ENCODE peak calls at places on chromosome 13, in five cellular contexts. A is activated naive CD8-positive, alpha-beta T cell treated with anti-CD3 and anti-CD28 coated beads, Interleukin-2, amount 10 ng/mL, durations not matched to agents 7 days and 5 days; B is HTR-8/SVneo; Z is activated CD4-positive, alpha-beta T cell treated with anti-CD3 and anti-CD28 coated beads, Interleukin-2, amount 50 U/mL, for 1 hour; X is NCI-H1092 treated with DMSO at 0.1 percent for 48 hours. J is an unnamed sample.

GRCh38 chr13:75876371-75877050 is 240.4 kb downstream of the LMO7 start:
- DNase-seq in A (peak), B (peak), Z (peak), X (peak), J (peak)

GRCh38 chr13:43116242-43116641 is 92.9 kb downstream of the DNAJC15 start:
- DNase-seq in A (no peak), B (no peak), Z (no peak), X (no peak), J (no peak)

GRCh38 chr13:94210826-94211225 is 268.7 kb downstream of the DCT start:
- DNase-seq in A (no peak), B (no peak), Z (no peak), X (no peak), J (no peak)

GRCh38 chr13:33363328-33363727 is 77.8 kb upstream of the STARD13 start:
- DNase-seq in A (no peak), B (no peak), Z (no peak), X (no peak), J (no peak)

GRCh38 chr13:91724591-91724990 is 326.2 kb downstream of the GPC5 start:
- DNase-seq in A (no peak), B (no peak), Z (no peak), X (no peak), J (no peak)

GRCh38 chr13:105220063-105220462 is 1315.4 kb downstream of the EFNB2 start:
- DNase-seq in A (no peak), B (no peak), Z (no peak), X (no peak), J (no peak)

GRCh38 chr13:49669735-49670309 is 21.5 kb downstream of the EBPL start:
- DNase-seq in A (no peak), B (peak), Z (peak), X (peak), J (peak)

GRCh38 chr13:62387642-62388041 is 972.0 kb upstream of the PCDH20 start:
- DNase-seq in A (no peak), B (peak), Z (no peak), X (peak), J (no peak)

GRCh38 chr13:103067751-103068563 is 1.7 kb upstream of the SLC10A2 start:
- DNase-seq in A (no peak), B (no peak), Z (no peak), X (peak), J (no peak)

GRCh38 chr13:45024847-45025246 is 35.5 kb downstream of the GPALPP1 start:
- DNase-seq in A (no peak), B (no peak), Z (no peak), X (no peak), J (no peak)

GRCh38 chr13:44843403-44843802 is 145.9 kb downstream of the NUFIP1 start:
- DNase-seq in A (no peak), B (no peak), Z (no peak), X (no peak), J (no peak)

GRCh38 chr13:50358221-50358620 is 343.0 kb downstream of the KCNRG start:
- DNase-seq in A (no peak), B (no peak), Z (no peak), X (peak), J (no peak)

GRCh38 chr13:67223024-67223423 is 7.1 kb downstream of the PCDH9 start:
- DNase-seq in A (no peak), B (no peak), Z (no peak), X (no peak), J (no peak)

GRCh38 chr13:50936681-50937080 is 27.1 kb downstream of the RNASEH2B start:
- DNase-seq in A (no peak), B (no peak), Z (no peak), X (no peak), J (no peak)

GRCh38 chr13:37225414-37226047 is 120.1 kb upstream of the CSNK1A1L start:
- DNase-seq in A (no peak), B (no peak), Z (no peak), X (no peak), J (no peak)

GRCh38 chr13:32734511-32734910 is 148.3 kb downstream of the PDS5B start:
- DNase-seq in A (no peak), B (peak), Z (no peak), X (no peak), J (no peak)

GRCh38 chr13:99280166-99280565 is 22.0 kb upstream of the GPR18 start:
- DNase-seq in A (no peak), B (no peak), Z (no peak), X (no peak), J (no peak)

GRCh38 chr13:73714522-73714921 is 419.7 kb downstream of the KLF12 start:
- DNase-seq in A (no peak), B (no peak), Z (no peak), X (no peak), J (no peak)

GRCh38 chr13:66265446-66265845 is 964.7 kb downstream of the PCDH9 start:
- DNase-seq in A (no peak), B (no peak), Z (no peak), X (no peak), J (no peak)

GRCh38 chr13:51397262-51397933 is 55.4 kb downstream of the INTS6 start:
- DNase-seq in A (no peak), B (no peak), Z (no peak), X (no peak), J (no peak)

GRCh38 chr13:20136781-20137703 is 23.8 kb downstream of the GJA3 start:
- DNase-seq in A (peak), B (no peak), Z (peak), X (no peak), J (no peak)

GRCh38 chr13:21898461-21898860 is 227.6 kb downstream of the FGF9 start:
- DNase-seq in A (no peak), B (no peak), Z (no peak), X (no peak), J (peak)

GRCh38 chr13:79501538-79502232 is 20.7 kb downstream of the NDFIP2 start:
- DNase-seq in A (no peak), B (no peak), Z (no peak), X (no peak), J (no peak)

GRCh38 chr13:108003626-108004025 is 211.7 kb downstream of the LIG4 start:
- DNase-seq in A (no peak), B (no peak), Z (no peak), X (no peak), J (no peak)

GRCh38 chr13:110925023-110925608 is 10.2 kb upstream of the ANKRD10 start:
- DNase-seq in A (no peak), B (no peak), Z (no peak), X (peak), J (no peak)

GRCh38 chr13:43242040-43242439 is 218.7 kb downstream of the DNAJC15 start:
- DNase-seq in A (no peak), B (no peak), Z (no peak), X (peak), J (peak)

GRCh38 chr13:113861433-113862030 is 2.3 kb downstream of the GAS6 start:
- DNase-seq in A (no peak), B (no peak), Z (no peak), X (no peak), J (no peak)

GRCh38 chr13:106573855-106574254 is 5.9 kb upstream of the ARGLU1 start:
- DNase-seq in A (no peak), B (no peak), Z (no peak), X (no peak), J (no peak)

GRCh38 chr13:110716235-110716505 is 2.7 kb downstream of the ING1 start:
- DNase-seq in A (no peak), B (no peak), Z (no peak), X (no peak), J (no peak)

GRCh38 chr13:82758056-82758455 is 1124.2 kb downstream of the SLITRK1 start:
- DNase-seq in A (no peak), B (no peak), Z (no peak), X (no peak), J (no peak)

GRCh38 chr13:53343345-53343744 is 314.7 kb downstream of the OLFM4 start:
- DNase-seq in A (no peak), B (no peak), Z (no peak), X (no peak), J (no peak)

GRCh38 chr13:77492982-77493381 is 42.5 kb upstream of the SCEL start:
- DNase-seq in A (no peak), B (no peak), Z (no peak), X (peak), J (peak)

GRCh38 chr13:105087941-105088340 is 1447.5 kb downstream of the EFNB2 start:
- DNase-seq in A (no peak), B (no peak), Z (no peak), X (no peak), J (no peak)